ENCODE peak calls at places on chromosomes 2 and 18, in eight cellular contexts. One of them, this sample, is unnamed.

GRCh38 chr2:135890830-135891229 is 14.6 kb upstream of the MCM6 start:
- DNase-seq in astrocyte of the spinal cord: no peak
- DNase-seq in cortex of kidney: no peak
- DNase-seq in ecto neural progenitor cell: no peak
- DNase-seq in KBM-7: peak
- DNase-seq in AG08396: no peak
- DNase-seq in endothelial cell: no peak
- DNase-seq in stimulated activated CD8-positive, alpha-beta memory T cell treated with anti-CD3 and anti-CD28 coated beads, Interleukin-4, amount 100 ng/mL, for 24 hours: no peak
- DNase-seq in this sample: no peak

GRCh38 chr18:3014501-3015202 is 1.7 kb upstream of the LPIN2 start:
- DNase-seq in astrocyte of the spinal cord: no peak
- DNase-seq in cortex of kidney: no peak
- DNase-seq in ecto neural progenitor cell: no peak
- DNase-seq in KBM-7: peak
- DNase-seq in AG08396: no peak
- DNase-seq in endothelial cell: no peak
- DNase-seq in stimulated activated CD8-positive, alpha-beta memory T cell treated with anti-CD3 and anti-CD28 coated beads, Interleukin-4, amount 100 ng/mL, for 24 hours: no peak
- DNase-seq in this sample: no peak

GRCh38 chr2:144274131-144274530 is 245.8 kb downstream of the ZEB2 start:
- DNase-seq in astrocyte of the spinal cord: no peak
- DNase-seq in cortex of kidney: no peak
- DNase-seq in ecto neural progenitor cell: no peak
- DNase-seq in KBM-7: no peak
- DNase-seq in AG08396: no peak
- DNase-seq in endothelial cell: no peak
- DNase-seq in stimulated activated CD8-positive, alpha-beta memory T cell treated with anti-CD3 and anti-CD28 coated beads, Interleukin-4, amount 100 ng/mL, for 24 hours: no peak
- DNase-seq in this sample: peak

GRCh38 chr2:69310267-69310666 is 76.8 kb downstream of the GFPT1 start:
- DNase-seq in astrocyte of the spinal cord: no peak
- DNase-seq in cortex of kidney: no peak
- DNase-seq in ecto neural progenitor cell: no peak
- DNase-seq in KBM-7: no peak
- DNase-seq in AG08396: no peak
- DNase-seq in endothelial cell: no peak
- DNase-seq in stimulated activated CD8-positive, alpha-beta memory T cell treated with anti-CD3 and anti-CD28 coated beads, Interleukin-4, amount 100 ng/mL, for 24 hours: no peak
- DNase-seq in this sample: no peak

GRCh38 chr18:25827961-25828561 is 262.4 kb downstream of the SS18 start:
- DNase-seq in astrocyte of the spinal cord: peak
- DNase-seq in cortex of kidney: no peak
- DNase-seq in ecto neural progenitor cell: peak
- DNase-seq in KBM-7: no peak
- DNase-seq in AG08396: no peak
- DNase-seq in endothelial cell: no peak
- DNase-seq in stimulated activated CD8-positive, alpha-beta memory T cell treated with anti-CD3 and anti-CD28 coated beads, Interleukin-4, amount 100 ng/mL, for 24 hours: no peak
- DNase-seq in this sample: no peak

GRCh38 chr2:212536385-212537310 is 2.0 kb downstream of the ERBB4 start:
- DNase-seq in astrocyte of the spinal cord: no peak
- DNase-seq in cortex of kidney: no peak
- DNase-seq in ecto neural progenitor cell: peak
- DNase-seq in KBM-7: no peak
- DNase-seq in AG08396: no peak
- DNase-seq in endothelial cell: peak
- DNase-seq in stimulated activated CD8-positive, alpha-beta memory T cell treated with anti-CD3 and anti-CD28 coated beads, Interleukin-4, amount 100 ng/mL, for 24 hours: no peak
- DNase-seq in this sample: peak

GRCh38 chr2:45912109-45912508 is 260.6 kb downstream of the PRKCE start:
- DNase-seq in astrocyte of the spinal cord: no peak
- DNase-seq in cortex of kidney: no peak
- DNase-seq in ecto neural progenitor cell: no peak
- DNase-seq in KBM-7: no peak
- DNase-seq in AG08396: no peak
- DNase-seq in endothelial cell: no peak
- DNase-seq in stimulated activated CD8-positive, alpha-beta memory T cell treated with anti-CD3 and anti-CD28 coated beads, Interleukin-4, amount 100 ng/mL, for 24 hours: no peak
- DNase-seq in this sample: no peak

GRCh38 chr2:68172990-68173715 is 15.5 kb downstream of the PNO1 start:
- DNase-seq in astrocyte of the spinal cord: no peak
- DNase-seq in cortex of kidney: no peak
- DNase-seq in ecto neural progenitor cell: no peak
- DNase-seq in KBM-7: peak
- DNase-seq in AG08396: no peak
- DNase-seq in endothelial cell: no peak
- DNase-seq in stimulated activated CD8-positive, alpha-beta memory T cell treated with anti-CD3 and anti-CD28 coated beads, Interleukin-4, amount 100 ng/mL, for 24 hours: no peak
- DNase-seq in this sample: no peak

GRCh38 chr2:215712850-215713230 is 277.0 kb upstream of the FN1 start:
- DNase-seq in astrocyte of the spinal cord: peak
- DNase-seq in cortex of kidney: no peak
- DNase-seq in ecto neural progenitor cell: no peak
- DNase-seq in KBM-7: no peak
- DNase-seq in AG08396: no peak
- DNase-seq in endothelial cell: no peak
- DNase-seq in stimulated activated CD8-positive, alpha-beta memory T cell treated with anti-CD3 and anti-CD28 coated beads, Interleukin-4, amount 100 ng/mL, for 24 hours: no peak
- DNase-seq in this sample: peak

GRCh38 chr2:54411801-54412354 is 44.2 kb upstream of the SPTBN1 start:
- DNase-seq in astrocyte of the spinal cord: peak
- DNase-seq in cortex of kidney: no peak
- DNase-seq in ecto neural progenitor cell: no peak
- DNase-seq in KBM-7: no peak
- DNase-seq in AG08396: no peak
- DNase-seq in endothelial cell: no peak
- DNase-seq in stimulated activated CD8-positive, alpha-beta memory T cell treated with anti-CD3 and anti-CD28 coated beads, Interleukin-4, amount 100 ng/mL, for 24 hours: no peak
- DNase-seq in this sample: no peak

GRCh38 chr2:180077295-180077906 is 70.3 kb upstream of the CWC22 start:
- DNase-seq in astrocyte of the spinal cord: peak
- DNase-seq in cortex of kidney: no peak
- DNase-seq in ecto neural progenitor cell: no peak
- DNase-seq in KBM-7: peak
- DNase-seq in AG08396: peak
- DNase-seq in endothelial cell: no peak
- DNase-seq in stimulated activated CD8-positive, alpha-beta memory T cell treated with anti-CD3 and anti-CD28 coated beads, Interleukin-4, amount 100 ng/mL, for 24 hours: no peak
- DNase-seq in this sample: peak

GRCh38 chr2:1246239-1246638 is 167.0 kb upstream of the TPO start:
- DNase-seq in astrocyte of the spinal cord: no peak
- DNase-seq in cortex of kidney: no peak
- DNase-seq in ecto neural progenitor cell: no peak
- DNase-seq in KBM-7: no peak
- DNase-seq in AG08396: no peak
- DNase-seq in endothelial cell: no peak
- DNase-seq in stimulated activated CD8-positive, alpha-beta memory T cell treated with anti-CD3 and anti-CD28 coated beads, Interleukin-4, amount 100 ng/mL, for 24 hours: no peak
- DNase-seq in this sample: no peak

GRCh38 chr2:170813611-170814550 is 2.8 kb upstream of the GAD1 start:
- DNase-seq in astrocyte of the spinal cord: peak
- DNase-seq in cortex of kidney: no peak
- DNase-seq in ecto neural progenitor cell: peak
- DNase-seq in KBM-7: peak
- DNase-seq in AG08396: peak
- DNase-seq in endothelial cell: peak
- DNase-seq in stimulated activated CD8-positive, alpha-beta memory T cell treated with anti-CD3 and anti-CD28 coated beads, Interleukin-4, amount 100 ng/mL, for 24 hours: no peak
- DNase-seq in this sample: no peak

GRCh38 chr2:218406949-218407703 is 7.5 kb downstream of the CTDSP1 start:
- DNase-seq in astrocyte of the spinal cord: peak
- DNase-seq in cortex of kidney: no peak
- DNase-seq in ecto neural progenitor cell: no peak
- DNase-seq in KBM-7: peak
- DNase-seq in AG08396: no peak
- DNase-seq in endothelial cell: peak
- DNase-seq in stimulated activated CD8-positive, alpha-beta memory T cell treated with anti-CD3 and anti-CD28 coated beads, Interleukin-4, amount 100 ng/mL, for 24 hours: no peak
- DNase-seq in this sample: peak

GRCh38 chr2:171670655-171671054 is 16.6 kb upstream of the DYNC1I2 start:
- DNase-seq in astrocyte of the spinal cord: no peak
- DNase-seq in cortex of kidney: no peak
- DNase-seq in ecto neural progenitor cell: no peak
- DNase-seq in KBM-7: no peak
- DNase-seq in AG08396: no peak
- DNase-seq in endothelial cell: no peak
- DNase-seq in stimulated activated CD8-positive, alpha-beta memory T cell treated with anti-CD3 and anti-CD28 coated beads, Interleukin-4, amount 100 ng/mL, for 24 hours: no peak
- DNase-seq in this sample: no peak

GRCh38 chr18:23266717-23267446 is 131.6 kb downstream of the CABLES1 start:
- DNase-seq in astrocyte of the spinal cord: no peak
- DNase-seq in cortex of kidney: no peak
- DNase-seq in ecto neural progenitor cell: no peak
- DNase-seq in KBM-7: no peak
- DNase-seq in AG08396: no peak
- DNase-seq in endothelial cell: no peak
- DNase-seq in stimulated activated CD8-positive, alpha-beta memory T cell treated with anti-CD3 and anti-CD28 coated beads, Interleukin-4, amount 100 ng/mL, for 24 hours: no peak
- DNase-seq in this sample: no peak

GRCh38 chr2:54634564-54635511 is 88.6 kb upstream of the EML6 start:
- DNase-seq in astrocyte of the spinal cord: peak
- DNase-seq in cortex of kidney: no peak
- DNase-seq in ecto neural progenitor cell: no peak
- DNase-seq in KBM-7: no peak
- DNase-seq in AG08396: peak
- DNase-seq in endothelial cell: no peak
- DNase-seq in stimulated activated CD8-positive, alpha-beta memory T cell treated with anti-CD3 and anti-CD28 coated beads, Interleukin-4, amount 100 ng/mL, for 24 hours: no peak
- DNase-seq in this sample: peak

GRCh38 chr2:95023222-95023597 is 2.3 kb upstream of the MAL start:
- DNase-seq in astrocyte of the spinal cord: no peak
- DNase-seq in cortex of kidney: no peak
- DNase-seq in ecto neural progenitor cell: no peak
- DNase-seq in KBM-7: no peak
- DNase-seq in AG08396: no peak
- DNase-seq in endothelial cell: no peak
- DNase-seq in stimulated activated CD8-positive, alpha-beta memory T cell treated with anti-CD3 and anti-CD28 coated beads, Interleukin-4, amount 100 ng/mL, for 24 hours: peak
- DNase-seq in this sample: peak

GRCh38 chr2:156818944-156819343 is 382.8 kb downstream of the GPD2 start:
- DNase-seq in astrocyte of the spinal cord: peak
- DNase-seq in cortex of kidney: no peak
- DNase-seq in ecto neural progenitor cell: no peak
- DNase-seq in KBM-7: no peak
- DNase-seq in AG08396: no peak
- DNase-seq in endothelial cell: no peak
- DNase-seq in stimulated activated CD8-positive, alpha-beta memory T cell treated with anti-CD3 and anti-CD28 coated beads, Interleukin-4, amount 100 ng/mL, for 24 hours: no peak
- DNase-seq in this sample: no peak

GRCh38 chr2:3611136-3611535 is 16.2 kb downstream of the COLEC11 start:
- DNase-seq in astrocyte of the spinal cord: no peak
- DNase-seq in cortex of kidney: no peak
- DNase-seq in ecto neural progenitor cell: peak
- DNase-seq in KBM-7: no peak
- DNase-seq in AG08396: no peak
- DNase-seq in endothelial cell: no peak
- DNase-seq in stimulated activated CD8-positive, alpha-beta memory T cell treated with anti-CD3 and anti-CD28 coated beads, Interleukin-4, amount 100 ng/mL, for 24 hours: no peak
- DNase-seq in this sample: no peak

GRCh38 chr2:224780096-224780495 is 63.9 kb upstream of the CCDC195 start:
- DNase-seq in astrocyte of the spinal cord: no peak
- DNase-seq in cortex of kidney: no peak
- DNase-seq in ecto neural progenitor cell: no peak
- DNase-seq in KBM-7: no peak
- DNase-seq in AG08396: no peak
- DNase-seq in endothelial cell: no peak
- DNase-seq in stimulated activated CD8-positive, alpha-beta memory T cell treated with anti-CD3 and anti-CD28 coated beads, Interleukin-4, amount 100 ng/mL, for 24 hours: no peak
- DNase-seq in this sample: no peak

GRCh38 chr18:41618135-41618534 is 336.9 kb upstream of the PIK3C3 start:
- DNase-seq in astrocyte of the spinal cord: no peak
- DNase-seq in cortex of kidney: no peak
- DNase-seq in ecto neural progenitor cell: no peak
- DNase-seq in KBM-7: no peak
- DNase-seq in AG08396: no peak
- DNase-seq in endothelial cell: no peak
- DNase-seq in stimulated activated CD8-positive, alpha-beta memory T cell treated with anti-CD3 and anti-CD28 coated beads, Interleukin-4, amount 100 ng/mL, for 24 hours: no peak
- DNase-seq in this sample: no peak

GRCh38 chr2:47360283-47360682 is 42.7 kb upstream of the MSH2 start:
- DNase-seq in astrocyte of the spinal cord: no peak
- DNase-seq in cortex of kidney: no peak
- DNase-seq in ecto neural progenitor cell: no peak
- DNase-seq in KBM-7: no peak
- DNase-seq in AG08396: no peak
- DNase-seq in endothelial cell: no peak
- DNase-seq in stimulated activated CD8-positive, alpha-beta memory T cell treated with anti-CD3 and anti-CD28 coated beads, Interleukin-4, amount 100 ng/mL, for 24 hours: no peak
- DNase-seq in this sample: no peak

GRCh38 chr2:112187805-112188596 is 49.8 kb downstream of the FBLN7 start:
- DNase-seq in astrocyte of the spinal cord: no peak
- DNase-seq in cortex of kidney: no peak
- DNase-seq in ecto neural progenitor cell: no peak
- DNase-seq in KBM-7: peak
- DNase-seq in AG08396: no peak
- DNase-seq in endothelial cell: no peak
- DNase-seq in stimulated activated CD8-positive, alpha-beta memory T cell treated with anti-CD3 and anti-CD28 coated beads, Interleukin-4, amount 100 ng/mL, for 24 hours: peak
- DNase-seq in this sample: no peak

This sample was measured in kidney glomerular epithelial cell.